ENCODE peak calls at places on chromosomes 11 and 22, in four cellular contexts. V is thoracic aorta, M is GM13977, A is Calu3. B is an unnamed sample.

GRCh38 chr11:12631651-12632050 is 42.6 kb upstream of the TEAD1 start:
- DNase-seq in V (no peak), M (no peak), A (no peak), B (no peak)

GRCh38 chr11:61688368-61689163 is 8.4 kb downstream of the DAGLA start:
- DNase-seq in V (no peak), M (no peak), A (no peak), B (peak; percentile 57)

GRCh38 chr11:36186340-36186739 is 102.9 kb downstream of the COMMD9 start:
- DNase-seq in V (no peak), M (no peak), A (no peak), B (no peak)

GRCh38 chr11:34750692-34751405 is 130.0 kb downstream of the EHF start:
- DNase-seq in V (no peak), M (no peak), A (no peak), B (no peak)

GRCh38 chr22:41343300-41343699 is 38.4 kb upstream of the TEF start:
- DNase-seq in V (no peak), M (no peak), A (no peak), B (no peak)

GRCh38 chr11:44377914-44378321 is 68.0 kb upstream of the ALX4 start:
- DNase-seq in V (no peak), M (no peak), A (no peak), B (no peak)

GRCh38 chr11:35216962-35217667 is 78.1 kb downstream of the CD44 start:
- DNase-seq in V (no peak), M (peak; percentile 3), A (no peak), B (no peak)

GRCh38 chr11:70854201-70854600 is 398.2 kb downstream of the SHANK2 start:
- DNase-seq in V (no peak), M (no peak), A (no peak), B (no peak)

GRCh38 chr22:21009638-21010425 is 5.1 kb upstream of the P2RX6 start:
- DNase-seq in V (no peak), M (no peak), A (peak; percentile 47), B (peak; percentile 60)

B was measured in ELR.